ENCODE peak calls at places on chromosomes 2 and 18, in four cellular contexts. I is GM12891, B is K562, N is GM12878. D is an unnamed sample.

GRCh38 chr2:191501390-191502168 is 176.4 kb upstream of the NABP1 start:
- DNase-seq in I (no peak), N (no peak), B (no peak), D (no peak)

GRCh38 chr18:31679133-31679731 is 5.1 kb downstream of the B4GALT6 start:
- DNase-seq in B (no peak), I (no peak), N (no peak), D (no peak)

GRCh38 chr2:148926291-148926961 is 51.4 kb downstream of the KIF5C start:
- DNase-seq in N (peak; percentile 9), I (peak; percentile 39), B (peak; percentile 70), D (no peak)

GRCh38 chr2:236178921-236179652 is 10.9 kb upstream of the GBX2 start:
- DNase-seq in N (no peak), B (no peak), I (no peak), D (no peak)

GRCh38 chr2:229437467-229437866 is 166.4 kb upstream of the PID1 start:
- DNase-seq in B (no peak), N (no peak), I (no peak), D (no peak)

GRCh38 chr2:70645733-70646420 is 92.3 kb upstream of the TGFA start:
- DNase-seq in B (no peak), I (no peak), N (no peak), D (peak; percentile 34)

GRCh38 chr2:217539126-217539525 is 463.7 kb downstream of the TNS1 start:
- DNase-seq in N (no peak), I (no peak), B (no peak), D (no peak)

GRCh38 chr2:217555075-217555876 is 447.5 kb downstream of the TNS1 start:
- DNase-seq in B (no peak), N (no peak), I (no peak), D (no peak)

GRCh38 chr2:12556762-12557161 is 160.0 kb upstream of the TRIB2 start:
- DNase-seq in I (no peak), N (no peak), B (peak; percentile 35), D (peak; percentile 32)

GRCh38 chr2:214808961-214809750 is at the start of gene BARD1:
- DNase-seq in B (peak; percentile 42), I (peak; percentile 20), N (no peak), D (peak; percentile 38)

GRCh38 chr2:40716879-40717278 is 265.0 kb upstream of the SLC8A1 start:
- DNase-seq in I (no peak), B (no peak), N (no peak), D (no peak)

GRCh38 chr2:133062946-133063345 is 392.9 kb upstream of the LYPD1 start:
- DNase-seq in I (no peak), B (no peak), N (no peak), D (no peak)

GRCh38 chr2:176643711-176644110 is 374.5 kb downstream of the MTX2 start:
- DNase-seq in B (no peak), I (no peak), N (no peak), D (no peak)

GRCh38 chr18:42901161-42901560 is 214.3 kb downstream of the RIT2 start:
- DNase-seq in N (no peak), I (no peak), B (no peak), D (no peak)

GRCh38 chr2:23859234-23859633 is 67.7 kb downstream of the ATAD2B start:
- DNase-seq in B (no peak), I (no peak), N (no peak), D (no peak)

GRCh38 chr2:177314194-177314593 is 49.7 kb upstream of the NFE2L2 start:
- DNase-seq in B (no peak), I (no peak), N (no peak), D (no peak)

GRCh38 chr2:216700088-216700567 is 4.8 kb upstream of the IGFBP5 start:
- DNase-seq in B (no peak), N (no peak), I (no peak), D (no peak)

GRCh38 chr2:113724010-113724409 is 32.4 kb downstream of the SLC35F5 start:
- DNase-seq in I (no peak), B (no peak), N (no peak), D (no peak)

GRCh38 chr2:726158-726557 is 49.0 kb upstream of the TMEM18 start:
- DNase-seq in I (no peak), B (no peak), N (peak; percentile 41), D (no peak)

GRCh38 chr2:170503563-170503962 is 211.6 kb upstream of the SP5 start:
- DNase-seq in I (no peak), N (no peak), B (no peak), D (no peak)

GRCh38 chr2:238238766-238239551 is 879 bp downstream of the HES6 start:
- DNase-seq in N (no peak), B (peak; percentile 56), I (no peak), D (peak; percentile 56)

GRCh38 chr2:196459539-196459938 is 180.0 kb upstream of the CCDC150 start:
- DNase-seq in N (no peak), I (no peak), B (peak; percentile 23), D (no peak)

GRCh38 chr2:240959941-240960308 is 38.5 kb upstream of the SNED1 start:
- DNase-seq in B (no peak), I (no peak), N (no peak), D (no peak)

GRCh38 chr2:71223767-71224333 is 3.1 kb downstream of the PAIP2B start:
- DNase-seq in N (no peak), I (no peak), B (peak; percentile 29), D (peak; percentile 14)

GRCh38 chr2:46981662-46982351 is 66.2 kb upstream of the MCFD2 start:
- DNase-seq in I (no peak), N (no peak), B (peak; percentile 54), D (no peak)

GRCh38 chr18:8750954-8751415 is 45.6 kb downstream of the MTCL1 start:
- DNase-seq in N (no peak), B (no peak), I (no peak), D (no peak)

DNA sequence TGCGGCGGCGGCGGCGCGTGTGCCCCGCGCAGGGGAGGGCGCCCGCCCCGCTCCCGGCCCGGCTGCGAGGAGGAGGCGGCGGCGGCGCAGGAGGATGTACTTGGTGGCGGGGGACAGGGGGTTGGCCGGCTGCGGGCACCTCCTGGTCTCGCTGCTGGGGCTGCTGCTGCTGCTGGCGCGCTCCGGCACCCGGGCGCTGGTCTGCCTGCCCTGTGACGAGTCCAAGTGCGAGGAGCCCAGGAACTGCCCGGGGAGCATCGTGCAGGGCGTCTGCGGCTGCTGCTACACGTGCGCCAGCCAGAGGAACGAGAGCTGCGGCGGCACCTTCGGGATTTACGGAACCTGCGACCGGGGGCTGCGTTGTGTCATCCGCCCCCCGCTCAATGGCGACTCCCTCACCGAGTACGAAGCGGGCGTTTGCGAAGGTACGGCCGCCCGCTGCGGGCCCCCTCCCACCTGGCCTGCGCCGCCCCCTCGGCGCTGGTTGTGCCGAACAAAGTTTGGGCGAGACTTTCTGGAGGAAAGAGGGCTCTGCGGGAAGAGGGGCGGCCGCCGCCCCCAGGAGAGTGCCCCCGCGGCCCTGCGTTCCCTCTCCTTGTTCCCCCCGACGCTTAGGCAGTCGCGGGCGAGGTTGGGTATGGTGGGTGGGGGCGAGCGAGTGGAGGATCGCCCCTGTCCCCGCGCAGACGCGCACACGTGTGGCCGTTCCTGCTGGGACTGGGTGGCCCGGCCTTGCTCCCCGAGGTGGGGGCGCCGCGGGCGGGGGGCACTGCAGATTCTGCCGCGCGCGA is 816 bp downstream of the CRIM1 start:
- DNase-seq in N (no peak), B (no peak), I (peak; percentile 23), D (no peak)
- TF ChIP-seq SPI1 in N (no peak), B (no peak), I (no peak), D (no peak)

DNA sequence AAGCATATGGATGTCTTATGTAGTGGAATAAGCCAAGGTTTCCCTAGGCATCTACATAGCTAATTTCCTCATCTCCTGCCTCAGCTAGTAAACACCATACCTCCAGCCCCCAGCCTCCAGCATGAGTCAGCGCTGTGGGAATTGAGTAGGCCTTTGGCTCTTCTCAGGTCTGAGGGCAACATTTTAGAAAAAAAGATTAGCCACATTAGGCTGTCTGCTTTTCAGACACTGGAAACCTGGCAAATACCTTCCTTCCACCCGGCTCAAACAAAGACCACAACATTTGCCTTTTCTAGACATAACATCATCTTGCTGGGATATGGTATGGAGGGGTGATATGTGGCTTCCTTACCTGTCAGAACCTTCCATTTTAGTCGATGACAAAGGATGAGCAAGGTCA is 6.1 kb upstream of the CCDC195 start:
- DNase-seq in N (no peak), B (no peak), I (no peak), D (no peak)
- TF ChIP-seq SPI1 in N (no peak), B (no peak), I (no peak), D (no peak)

GRCh38 chr2:73904952-73905351 is 12.1 kb downstream of the ACTG2 start:
- DNase-seq in I (no peak), N (no peak), B (no peak), D (no peak)

GRCh38 chr2:73910873-73911547 is 15.7 kb upstream of the DGUOK start:
- DNase-seq in I (no peak), B (no peak), N (no peak), D (no peak)

GRCh38 chr2:73908689-73909652 is 16.2 kb downstream of the ACTG2 start:
- DNase-seq in N (no peak), B (no peak), I (no peak), D (no peak)

GRCh38 chr2:73906847-73907505 is 14.2 kb downstream of the ACTG2 start:
- DNase-seq in I (no peak), N (no peak), B (no peak), D (no peak)

DNA sequence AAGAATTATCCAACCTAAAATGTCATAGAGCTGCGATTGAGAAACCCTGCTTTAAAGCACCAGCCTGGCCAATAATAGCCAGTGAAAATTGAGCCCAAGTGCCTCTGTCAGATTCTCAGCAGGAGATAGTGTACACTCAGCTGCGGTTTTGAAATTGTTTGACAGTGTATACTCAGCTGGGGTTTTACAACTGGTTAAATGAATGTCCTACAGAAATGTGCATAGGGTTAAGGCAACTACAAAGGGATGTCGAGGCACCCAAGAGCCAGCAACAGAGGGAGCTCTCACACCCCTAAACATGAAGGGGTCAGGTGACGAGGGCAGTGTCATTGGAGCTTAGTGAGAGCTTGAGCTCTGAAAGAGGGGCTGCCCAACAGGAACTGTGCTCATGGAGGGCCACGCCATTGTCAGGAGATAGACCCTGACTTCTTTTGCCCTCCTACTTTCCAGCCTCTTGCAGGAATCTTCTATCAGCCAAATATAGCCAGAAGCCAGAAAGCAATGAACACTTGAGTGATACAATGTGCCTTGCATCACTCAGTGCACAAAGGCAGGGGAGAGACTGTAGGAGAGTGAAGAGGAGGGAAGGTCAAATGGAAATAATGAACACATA is 15.1 kb downstream of the ACTG2 start:
- DNase-seq in N (peak; percentile 26), B (peak; percentile 63), I (no peak), D (no peak)
- TF ChIP-seq SPI1 in N (peak; percentile 3), B (no peak), I (no peak), D (no peak)

GRCh38 chr2:162327134-162327769 is 8.8 kb upstream of the IFIH1 start:
- DNase-seq in I (no peak), N (no peak), B (peak; percentile 17), D (no peak)
- TF ChIP-seq SPI1 in I (no peak), N (no peak), B (no peak), D (no peak)